ENCODE peak calls at places on chromosome 12, in ten cellular contexts. One of them, this sample, is unnamed.

GRCh38 chr12:112380663-112381420 is 1.4 kb downstream of the HECTD4 start:
- DNase-seq in cardiac muscle cell: peak; percentile 10
- DNase-seq in AG10803: no peak
- DNase-seq in AG04449: no peak
- DNase-seq in psoas muscle: no peak
- DNase-seq in pancreas: no peak
- DNase-seq in neural progenitor cell: peak; percentile 54
- DNase-seq in mesendoderm: no peak
- DNase-seq in HFF-Myc: no peak
- DNase-seq in NB4: peak; percentile 25
- DNase-seq in this sample: no peak

GRCh38 chr12:40376533-40377267 is 151.9 kb downstream of the LRRK2 start:
- DNase-seq in cardiac muscle cell: no peak
- DNase-seq in AG10803: no peak
- DNase-seq in AG04449: no peak
- DNase-seq in psoas muscle: no peak
- DNase-seq in pancreas: no peak
- DNase-seq in neural progenitor cell: no peak
- DNase-seq in mesendoderm: no peak
- DNase-seq in HFF-Myc: no peak
- DNase-seq in NB4: no peak
- DNase-seq in this sample: no peak

GRCh38 chr12:111596985-111597730 is 2.0 kb downstream of the ATXN2 start:
- DNase-seq in cardiac muscle cell: peak; percentile 77
- DNase-seq in AG10803: peak; percentile 70
- DNase-seq in AG04449: no peak
- DNase-seq in psoas muscle: peak; percentile 45
- DNase-seq in pancreas: peak; percentile 60
- DNase-seq in neural progenitor cell: peak; percentile 68
- DNase-seq in mesendoderm: peak; percentile 81
- DNase-seq in HFF-Myc: no peak
- DNase-seq in NB4: peak; percentile 89
- DNase-seq in this sample: peak; percentile 41

GRCh38 chr12:47281667-47282171 is 202.0 kb upstream of the AMIGO2 start:
- DNase-seq in cardiac muscle cell: no peak
- DNase-seq in AG10803: no peak
- DNase-seq in AG04449: no peak
- DNase-seq in psoas muscle: no peak
- DNase-seq in pancreas: no peak
- DNase-seq in neural progenitor cell: no peak
- DNase-seq in mesendoderm: no peak
- DNase-seq in HFF-Myc: no peak
- DNase-seq in NB4: no peak
- DNase-seq in this sample: no peak

GRCh38 chr12:2322554-2323120 is 269.9 kb downstream of the CACNA1C start:
- DNase-seq in cardiac muscle cell: peak; percentile 69
- DNase-seq in AG10803: no peak
- DNase-seq in AG04449: no peak
- DNase-seq in psoas muscle: no peak
- DNase-seq in pancreas: no peak
- DNase-seq in neural progenitor cell: no peak
- DNase-seq in mesendoderm: no peak
- DNase-seq in HFF-Myc: no peak
- DNase-seq in NB4: no peak
- DNase-seq in this sample: no peak

GRCh38 chr12:103495158-103495782 is 498 bp downstream of the C12orf42 start:
- DNase-seq in cardiac muscle cell: peak; percentile 50
- DNase-seq in AG10803: no peak
- DNase-seq in AG04449: no peak
- DNase-seq in psoas muscle: peak; percentile 16
- DNase-seq in pancreas: no peak
- DNase-seq in neural progenitor cell: peak; percentile 89
- DNase-seq in mesendoderm: peak; percentile 75
- DNase-seq in HFF-Myc: no peak
- DNase-seq in NB4: no peak
- DNase-seq in this sample: no peak

GRCh38 chr12:57726151-57726883 is 12.2 kb downstream of the AGAP2 start:
- DNase-seq in cardiac muscle cell: peak; percentile 69
- DNase-seq in AG10803: peak; percentile 86
- DNase-seq in AG04449: peak; percentile 29
- DNase-seq in psoas muscle: peak; percentile 81
- DNase-seq in pancreas: peak; percentile 81
- DNase-seq in neural progenitor cell: peak; percentile 93
- DNase-seq in mesendoderm: peak; percentile 86
- DNase-seq in HFF-Myc: peak; percentile 56
- DNase-seq in NB4: no peak
- DNase-seq in this sample: peak; percentile 77

GRCh38 chr12:12837025-12837872 is 24.1 kb downstream of the DDX47 start:
- DNase-seq in cardiac muscle cell: peak; percentile 49
- DNase-seq in AG10803: peak; percentile 72
- DNase-seq in AG04449: no peak
- DNase-seq in psoas muscle: peak; percentile 37
- DNase-seq in pancreas: peak; percentile 20
- DNase-seq in neural progenitor cell: peak; percentile 57
- DNase-seq in mesendoderm: peak; percentile 76
- DNase-seq in HFF-Myc: peak; percentile 58
- DNase-seq in NB4: peak; percentile 61
- DNase-seq in this sample: no peak

GRCh38 chr12:25438638-25439037 is 114.4 kb downstream of the LMNTD1 start:
- DNase-seq in cardiac muscle cell: no peak
- DNase-seq in AG10803: peak; percentile 74
- DNase-seq in AG04449: no peak
- DNase-seq in psoas muscle: no peak
- DNase-seq in pancreas: no peak
- DNase-seq in neural progenitor cell: no peak
- DNase-seq in mesendoderm: no peak
- DNase-seq in HFF-Myc: peak; percentile 44
- DNase-seq in NB4: no peak
- DNase-seq in this sample: no peak

GRCh38 chr12:25435431-25435830 is 117.7 kb downstream of the LMNTD1 start:
- DNase-seq in cardiac muscle cell: no peak
- DNase-seq in AG10803: no peak
- DNase-seq in AG04449: no peak
- DNase-seq in psoas muscle: no peak
- DNase-seq in pancreas: no peak
- DNase-seq in neural progenitor cell: no peak
- DNase-seq in mesendoderm: no peak
- DNase-seq in HFF-Myc: no peak
- DNase-seq in NB4: no peak
- DNase-seq in this sample: no peak

GRCh38 chr12:25433581-25434325 is 119.3 kb downstream of the LMNTD1 start:
- DNase-seq in cardiac muscle cell: no peak
- DNase-seq in AG10803: no peak
- DNase-seq in AG04449: no peak
- DNase-seq in psoas muscle: no peak
- DNase-seq in pancreas: no peak
- DNase-seq in neural progenitor cell: no peak
- DNase-seq in mesendoderm: peak; percentile 60
- DNase-seq in HFF-Myc: peak; percentile 20
- DNase-seq in NB4: no peak
- DNase-seq in this sample: no peak

GRCh38 chr12:25434493-25434892 is 118.6 kb downstream of the LMNTD1 start:
- DNase-seq in cardiac muscle cell: no peak
- DNase-seq in AG10803: no peak
- DNase-seq in AG04449: no peak
- DNase-seq in psoas muscle: no peak
- DNase-seq in pancreas: no peak
- DNase-seq in neural progenitor cell: no peak
- DNase-seq in mesendoderm: peak; percentile 61
- DNase-seq in HFF-Myc: no peak
- DNase-seq in NB4: no peak
- DNase-seq in this sample: no peak

DNA sequence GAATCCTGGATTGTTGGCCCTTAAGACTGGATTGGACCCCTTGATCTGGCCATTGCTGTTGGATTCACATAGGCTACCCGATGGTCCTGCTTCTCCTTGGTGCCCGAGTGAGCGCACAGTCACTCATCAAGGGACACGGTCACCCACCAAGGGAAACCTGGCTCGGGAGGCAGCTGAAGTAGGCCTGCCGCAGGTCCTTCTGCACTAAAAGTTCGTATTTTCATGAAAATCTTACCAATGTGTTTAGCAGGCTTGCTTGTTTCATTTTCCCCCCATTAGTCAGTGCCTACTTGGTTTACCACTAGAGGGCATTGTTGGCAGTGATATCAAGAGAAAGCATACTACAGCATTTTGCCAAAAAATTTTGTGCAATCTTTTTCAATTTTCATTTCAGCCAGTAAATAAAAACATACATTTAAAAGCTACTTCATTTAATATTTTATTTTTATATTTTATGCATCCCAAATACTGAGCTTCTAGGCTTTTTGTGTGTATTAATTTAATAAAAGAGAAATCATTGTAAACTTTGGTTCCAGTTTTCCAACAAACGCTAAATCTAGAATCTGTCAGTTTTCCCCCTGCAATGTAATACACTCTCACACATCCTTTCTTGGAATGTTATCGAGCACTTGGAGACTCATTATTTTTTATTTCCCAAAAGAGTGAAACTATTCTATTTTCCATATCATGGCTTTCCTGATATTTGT is 116.7 kb downstream of the LMNTD1 start:
- DNase-seq in cardiac muscle cell: peak; percentile 68
- DNase-seq in AG10803: peak; percentile 86
- DNase-seq in AG04449: no peak
- DNase-seq in psoas muscle: no peak
- DNase-seq in pancreas: no peak
- DNase-seq in neural progenitor cell: peak; percentile 79
- DNase-seq in mesendoderm: peak; percentile 75
- DNase-seq in HFF-Myc: peak; percentile 77
- DNase-seq in NB4: peak; percentile 89
- DNase-seq in this sample: peak; percentile 53
- H3K4me3 ChIP-seq in cardiac muscle cell: no peak overlapping the region
- H3K4me3 ChIP-seq in AG10803: peak overlapping the region; percentile 37
- H3K4me3 ChIP-seq in AG04449: peak overlapping the region; percentile 23
- H3K4me3 ChIP-seq in psoas muscle: peak overlapping the region; percentile 62
- H3K4me3 ChIP-seq in pancreas: no peak overlapping the region
- H3K4me3 ChIP-seq in neural progenitor cell: no peak overlapping the region
- H3K4me3 ChIP-seq in mesendoderm: no peak overlapping the region
- H3K4me3 ChIP-seq in HFF-Myc: no peak overlapping the region
- H3K4me3 ChIP-seq in NB4: peak overlapping the region; percentile 15
- H3K4me3 ChIP-seq in this sample: no peak overlapping the region

DNA sequence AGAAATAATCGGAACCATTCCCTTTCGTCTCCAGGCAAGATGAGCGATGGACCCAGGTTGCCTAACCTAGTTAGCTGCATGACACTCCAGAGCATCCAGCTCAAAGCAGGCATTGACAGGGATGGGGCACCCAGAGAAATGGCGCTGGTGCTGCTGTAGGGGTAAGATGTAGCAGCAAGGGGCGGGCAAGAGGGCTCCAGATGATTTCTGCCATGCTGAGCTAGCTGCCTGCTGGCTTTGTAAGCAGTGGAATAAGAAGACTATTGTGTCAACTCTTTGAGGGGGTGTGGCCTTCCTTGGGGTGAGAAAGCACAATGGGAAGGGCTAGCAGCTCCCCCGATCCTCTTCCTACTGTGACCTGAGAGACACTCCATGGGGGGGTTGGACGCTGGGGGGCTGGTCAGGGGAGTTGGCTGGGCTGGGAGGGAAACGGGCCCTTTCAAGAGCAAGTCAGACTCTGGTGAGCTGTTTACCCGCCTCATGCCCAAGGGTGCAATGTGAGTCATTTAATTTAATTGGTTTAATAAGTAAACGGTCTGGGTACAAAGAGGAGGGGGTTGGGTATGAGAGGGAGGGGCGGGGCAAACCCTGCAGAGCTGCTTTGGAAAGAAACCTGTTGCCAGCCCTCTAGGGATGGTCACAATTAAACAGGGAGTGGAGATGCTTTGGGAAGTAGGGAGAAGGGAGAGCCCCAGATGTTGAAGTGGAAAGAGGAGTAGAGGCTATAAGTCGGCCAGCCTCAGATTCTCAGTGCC is 50.5 kb downstream of the B4GALNT3 start:
- DNase-seq in cardiac muscle cell: no peak
- DNase-seq in AG10803: no peak
- DNase-seq in AG04449: no peak
- DNase-seq in psoas muscle: no peak
- DNase-seq in pancreas: peak; percentile 38
- DNase-seq in neural progenitor cell: peak; percentile 84
- DNase-seq in mesendoderm: peak; percentile 93
- DNase-seq in HFF-Myc: no peak
- DNase-seq in NB4: peak; percentile 71
- DNase-seq in this sample: no peak
- H3K4me3 ChIP-seq in cardiac muscle cell: no peak overlapping the region
- H3K4me3 ChIP-seq in AG10803: no peak overlapping the region
- H3K4me3 ChIP-seq in AG04449: no peak overlapping the region
- H3K4me3 ChIP-seq in psoas muscle: no peak overlapping the region
- H3K4me3 ChIP-seq in pancreas: no peak overlapping the region
- H3K4me3 ChIP-seq in neural progenitor cell: peak overlapping the region; percentile 25
- H3K4me3 ChIP-seq in mesendoderm: no peak overlapping the region
- H3K4me3 ChIP-seq in HFF-Myc: no peak overlapping the region
- H3K4me3 ChIP-seq in NB4: no peak overlapping the region
- H3K4me3 ChIP-seq in this sample: peak overlapping the region; percentile 28

GRCh38 chr12:51028811-51029146 is 2.6 kb upstream of the SLC11A2 start:
- DNase-seq in cardiac muscle cell: no peak
- DNase-seq in AG10803: peak; percentile 30
- DNase-seq in AG04449: no peak
- DNase-seq in psoas muscle: no peak
- DNase-seq in pancreas: no peak
- DNase-seq in neural progenitor cell: no peak
- DNase-seq in mesendoderm: peak; percentile 39
- DNase-seq in HFF-Myc: no peak
- DNase-seq in NB4: no peak
- DNase-seq in this sample: no peak
- H3K4me3 ChIP-seq in cardiac muscle cell: no peak overlapping the region
- H3K4me3 ChIP-seq in AG10803: no peak overlapping the region
- H3K4me3 ChIP-seq in AG04449: no peak overlapping the region
- H3K4me3 ChIP-seq in psoas muscle: no peak overlapping the region
- H3K4me3 ChIP-seq in pancreas: no peak overlapping the region
- H3K4me3 ChIP-seq in neural progenitor cell: no peak overlapping the region
- H3K4me3 ChIP-seq in mesendoderm: no peak overlapping the region
- H3K4me3 ChIP-seq in HFF-Myc: no peak overlapping the region
- H3K4me3 ChIP-seq in NB4: no peak overlapping the region
- H3K4me3 ChIP-seq in this sample: no peak overlapping the region

GRCh38 chr12:8032242-8033152 is at the start of gene FOXJ2:
- DNase-seq in cardiac muscle cell: peak; percentile 83
- DNase-seq in AG10803: peak; percentile 64
- DNase-seq in AG04449: no peak
- DNase-seq in psoas muscle: peak; percentile 84
- DNase-seq in pancreas: peak; percentile 80
- DNase-seq in neural progenitor cell: peak; percentile 90
- DNase-seq in mesendoderm: peak; percentile 74
- DNase-seq in HFF-Myc: no peak
- DNase-seq in NB4: peak; percentile 77
- DNase-seq in this sample: peak; percentile 55

GRCh38 chr12:8033153-8034044 is 883 bp downstream of the FOXJ2 start:
- DNase-seq in cardiac muscle cell: peak; percentile 65
- DNase-seq in AG10803: peak; percentile 45
- DNase-seq in AG04449: no peak
- DNase-seq in psoas muscle: peak; percentile 63
- DNase-seq in pancreas: peak; percentile 69
- DNase-seq in neural progenitor cell: peak; percentile 62
- DNase-seq in mesendoderm: peak; percentile 87
- DNase-seq in HFF-Myc: no peak
- DNase-seq in NB4: peak; percentile 68
- DNase-seq in this sample: peak; percentile 75

GRCh38 chr12:8036366-8036765 is 3.9 kb downstream of the FOXJ2 start:
- DNase-seq in cardiac muscle cell: no peak
- DNase-seq in AG10803: no peak
- DNase-seq in AG04449: no peak
- DNase-seq in psoas muscle: peak; percentile 63
- DNase-seq in pancreas: no peak
- DNase-seq in neural progenitor cell: no peak
- DNase-seq in mesendoderm: no peak
- DNase-seq in HFF-Myc: no peak
- DNase-seq in NB4: no peak
- DNase-seq in this sample: no peak

GRCh38 chr12:8035440-8036010 is 3.0 kb downstream of the FOXJ2 start:
- DNase-seq in cardiac muscle cell: no peak
- DNase-seq in AG10803: no peak
- DNase-seq in AG04449: no peak
- DNase-seq in psoas muscle: no peak
- DNase-seq in pancreas: no peak
- DNase-seq in neural progenitor cell: no peak
- DNase-seq in mesendoderm: peak; percentile 49
- DNase-seq in HFF-Myc: no peak
- DNase-seq in NB4: no peak
- DNase-seq in this sample: no peak

DNA sequence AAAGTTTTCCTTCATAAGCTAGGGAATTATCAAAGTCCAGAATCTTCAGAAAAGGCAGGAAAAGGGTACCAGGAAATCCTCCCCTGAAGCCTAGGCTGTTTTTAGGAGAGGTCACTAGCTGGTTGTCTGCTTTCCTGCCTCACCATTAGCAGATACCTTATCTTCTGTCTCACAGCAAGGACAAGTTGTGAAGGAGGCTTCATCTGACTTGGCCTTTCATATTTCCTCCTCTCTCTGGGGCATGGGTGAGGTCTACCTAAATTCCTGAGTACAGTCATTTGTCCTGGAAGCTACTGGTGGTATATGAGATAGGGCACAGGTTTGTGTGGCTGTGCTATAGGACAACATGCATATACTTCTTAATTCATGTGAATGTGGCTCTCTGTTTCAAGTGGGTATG is 2.3 kb downstream of the FOXJ2 start:
- DNase-seq in cardiac muscle cell: no peak
- DNase-seq in AG10803: no peak
- DNase-seq in AG04449: no peak
- DNase-seq in psoas muscle: no peak
- DNase-seq in pancreas: no peak
- DNase-seq in neural progenitor cell: no peak
- DNase-seq in mesendoderm: peak; percentile 59
- DNase-seq in HFF-Myc: no peak
- DNase-seq in NB4: no peak
- DNase-seq in this sample: no peak
- H3K4me3 ChIP-seq in cardiac muscle cell: peak overlapping the region; percentile 90
- H3K4me3 ChIP-seq in AG10803: peak overlapping the region; percentile 89
- H3K4me3 ChIP-seq in AG04449: peak overlapping the region; percentile 84
- H3K4me3 ChIP-seq in psoas muscle: peak overlapping the region; percentile 97
- H3K4me3 ChIP-seq in pancreas: no peak overlapping the region
- H3K4me3 ChIP-seq in neural progenitor cell: peak overlapping the region; percentile 98
- H3K4me3 ChIP-seq in mesendoderm: no peak overlapping the region
- H3K4me3 ChIP-seq in HFF-Myc: peak overlapping the region; percentile 83
- H3K4me3 ChIP-seq in NB4: peak overlapping the region; percentile 32
- H3K4me3 ChIP-seq in this sample: peak overlapping the region; percentile 97